ENCODE peak calls at places on chromosome 1, in eight cellular contexts. B is heart right ventricle, Z is cardiac muscle cell, E is uterus, V is choroid plexus epithelial cell, H is pancreas, S is adrenal gland, X is bronchial epithelial cell. K is an unnamed sample.

GRCh38 chr1:184262119-184262518 is 124.7 kb upstream of the C1orf21 start:
- DNase-seq in B (no peak), Z (no peak), E (no peak), V (no peak), H (no peak), S (no peak), X (no peak), K (no peak)

GRCh38 chr1:215957692-215958091 is 390.6 kb downstream of the KCTD3 start:
- DNase-seq in B (no peak), Z (peak; percentile 53), E (no peak), V (peak; percentile 10), H (no peak), S (no peak), X (no peak), K (peak; percentile 1)

GRCh38 chr1:168714012-168714411 is 15.0 kb downstream of the DPT start:
- DNase-seq in B (no peak), Z (no peak), E (no peak), V (no peak), H (no peak), S (no peak), X (no peak), K (no peak)

GRCh38 chr1:115118596-115118995 is 29.3 kb upstream of the TSPAN2 start:
- DNase-seq in B (no peak), Z (no peak), E (no peak), V (peak; percentile 16), H (no peak), S (no peak), X (no peak), K (no peak)

GRCh38 chr1:73491641-73492040 is 706.3 kb downstream of the LRRIQ3 start:
- DNase-seq in B (no peak), Z (no peak), E (no peak), V (no peak), H (no peak), S (no peak), X (no peak), K (no peak)

GRCh38 chr1:156726549-156727226 is 1.6 kb upstream of the METTL25B start:
- DNase-seq in B (no peak), Z (peak; percentile 65), E (no peak), V (peak; percentile 82), H (no peak), S (peak; percentile 62), X (peak; percentile 60), K (peak; percentile 75)

GRCh38 chr1:95221306-95221705 is 12.7 kb upstream of the RWDD3 start:
- DNase-seq in B (no peak), Z (no peak), E (no peak), V (no peak), H (no peak), S (no peak), X (no peak), K (no peak)

GRCh38 chr1:209805875-209806760 is at the start of gene IRF6:
- DNase-seq in B (peak; percentile 51), Z (peak; percentile 90), E (peak; percentile 54), V (peak; percentile 81), H (peak; percentile 99), S (peak; percentile 91), X (peak; percentile 91), K (peak; percentile 75)

GRCh38 chr1:47449702-47450552 is 12.1 kb downstream of the FOXD2 start:
- DNase-seq in B (peak; percentile 40), Z (peak; percentile 56), E (no peak), V (peak; percentile 10), H (peak; percentile 83), S (peak; percentile 50), X (no peak), K (no peak)

GRCh38 chr1:1213153-1213918 is 617 bp downstream of the TNFRSF4 start:
- DNase-seq in B (peak; percentile 24), Z (no peak), E (no peak), V (no peak), H (peak; percentile 59), S (no peak), X (no peak), K (no peak)

GRCh38 chr1:178137238-178137637 is 43.3 kb downstream of the RASAL2 start:
- DNase-seq in B (no peak), Z (no peak), E (no peak), V (no peak), H (no peak), S (no peak), X (no peak), K (no peak)

DNA sequence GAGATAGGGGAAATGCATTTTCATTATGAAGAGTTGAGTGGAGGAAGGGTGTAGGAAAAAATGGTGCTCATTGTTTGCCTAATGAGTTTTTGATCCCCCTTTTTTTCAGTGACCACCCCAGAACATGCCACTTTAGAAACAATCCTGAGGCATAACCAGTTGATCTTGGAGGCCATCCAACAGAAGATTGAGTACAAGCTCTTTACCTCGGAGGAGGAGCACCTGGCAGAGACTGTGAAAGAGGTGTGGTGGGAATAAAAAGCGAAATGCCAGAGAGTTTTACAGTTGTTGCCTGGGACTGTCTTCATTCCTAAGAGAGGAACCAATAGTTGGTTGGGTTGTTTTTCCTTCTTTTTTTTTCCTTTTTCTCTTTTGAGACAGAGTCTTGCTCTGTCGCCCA is 54.3 kb upstream of the EPHA8 start:
- DNase-seq in B (no peak), Z (no peak), E (no peak), V (no peak), H (no peak), S (no peak), X (no peak), K (no peak)
- H3K4me3 ChIP-seq in B (no peak overlapping the region), Z (no peak overlapping the region), E (no peak overlapping the region), V (no peak overlapping the region), H (no peak overlapping the region), S (no peak overlapping the region), X (no peak overlapping the region), K (no peak overlapping the region)

GRCh38 chr1:89908993-89909436 is 85.9 kb upstream of the ZNF326 start:
- DNase-seq in B (no peak), Z (no peak), E (no peak), V (peak; percentile 90), H (no peak), S (no peak), X (peak; percentile 91), K (peak; percentile 97)

GRCh38 chr1:89911186-89911976 is 83.5 kb upstream of the ZNF326 start:
- DNase-seq in B (no peak), Z (peak; percentile 28), E (no peak), V (no peak), H (no peak), S (no peak), X (no peak), K (no peak)

GRCh38 chr1:89910780-89911179 is 84.1 kb upstream of the ZNF326 start:
- DNase-seq in B (no peak), Z (peak; percentile 47), E (no peak), V (peak; percentile 93), H (no peak), S (no peak), X (no peak), K (peak; percentile 95)

GRCh38 chr1:89910268-89910667 is 84.6 kb upstream of the ZNF326 start:
- DNase-seq in B (no peak), Z (no peak), E (no peak), V (no peak), H (no peak), S (no peak), X (no peak), K (no peak)

DNA sequence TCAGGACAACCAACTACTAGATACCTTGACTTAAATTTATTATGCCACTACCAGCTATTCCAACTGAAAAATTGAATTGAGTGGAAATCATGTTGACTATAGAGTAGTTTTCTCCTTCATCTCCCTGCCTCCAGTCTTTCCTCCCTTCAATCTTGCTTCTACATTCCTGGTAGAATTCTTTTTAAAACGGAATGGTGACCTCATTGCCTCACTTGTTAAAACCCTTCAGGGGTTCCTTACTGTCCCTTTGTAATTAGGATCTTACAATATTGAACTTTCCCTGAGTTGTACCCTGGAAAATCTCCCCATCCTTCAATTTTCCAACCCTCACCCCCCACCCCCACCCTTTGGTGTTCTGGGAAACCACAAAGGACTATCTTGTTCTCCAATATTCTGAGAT is 82.8 kb upstream of the ZNF326 start:
- DNase-seq in B (no peak), Z (no peak), E (no peak), V (no peak), H (no peak), S (no peak), X (no peak), K (no peak)
- H3K4me3 ChIP-seq in B (no peak overlapping the region), Z (no peak overlapping the region), E (no peak overlapping the region), V (no peak overlapping the region), H (no peak overlapping the region), S (no peak overlapping the region), X (no peak overlapping the region), K (no peak overlapping the region)

DNA sequence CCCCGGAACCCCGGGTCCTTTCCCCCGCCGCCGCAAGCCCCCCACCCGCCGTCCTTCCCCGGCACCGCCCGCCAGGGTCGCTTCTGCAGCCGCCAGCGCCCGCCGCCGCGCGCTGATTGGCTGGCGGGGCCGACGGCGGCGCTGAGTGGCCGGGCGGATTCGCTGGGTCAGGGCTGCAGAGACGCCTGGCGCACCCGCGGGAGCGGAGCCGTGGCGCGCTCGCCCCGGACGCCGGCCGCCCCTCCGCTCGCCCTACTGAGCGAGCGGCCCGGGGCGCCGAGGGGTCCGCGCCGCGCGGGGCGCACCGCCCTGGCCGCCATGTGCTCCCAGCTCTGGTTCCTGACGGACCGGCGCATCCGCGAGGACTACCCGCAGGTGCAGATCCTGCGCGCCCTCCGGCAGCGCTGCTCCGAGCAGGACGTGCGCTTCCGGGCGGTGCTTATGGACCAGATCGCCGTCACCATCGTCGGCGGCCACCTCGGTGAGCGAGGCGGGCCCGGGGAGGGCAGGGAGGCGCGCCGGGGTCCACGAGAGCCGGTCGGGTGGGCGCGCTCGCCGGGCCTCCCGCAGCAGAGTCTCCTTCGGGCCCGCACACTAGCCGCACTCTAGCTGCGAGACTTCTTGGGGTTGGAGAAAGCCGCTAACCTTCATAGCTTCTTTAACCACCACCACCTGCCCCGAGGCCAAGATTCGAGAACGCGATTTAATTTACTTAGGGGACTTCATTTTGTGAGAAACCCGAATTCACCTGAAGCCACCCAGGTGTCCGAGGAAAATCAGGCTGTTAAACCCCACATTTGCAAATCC is at the start of gene RIMKLA:
- DNase-seq in B (peak; percentile 61), Z (peak; percentile 89), E (peak; percentile 32), V (no peak), H (peak; percentile 88), S (peak; percentile 34), X (peak; percentile 7), K (peak; percentile 15)
- H3K4me3 ChIP-seq in B (peak within 1 kb of the TSS; percentile 66), Z (peak within 1 kb of the TSS; percentile 99), E (peak within 1 kb of the TSS; percentile 4), V (peak within 1 kb of the TSS; percentile 23), H (peak within 1 kb of the TSS; percentile 55), S (peak within 1 kb of the TSS; percentile 71), X (peak within 1 kb of the TSS; percentile 23), K (peak within 1 kb of the TSS; percentile 43)

GRCh38 chr1:241944300-241944699 is 13.3 kb upstream of the BECN2 start:
- DNase-seq in B (no peak), Z (no peak), E (no peak), V (no peak), H (no peak), S (no peak), X (no peak), K (no peak)
- H3K4me3 ChIP-seq in B (no peak overlapping the region), Z (no peak overlapping the region), E (no peak overlapping the region), V (no peak overlapping the region), H (no peak overlapping the region), S (no peak overlapping the region), X (no peak overlapping the region), K (peak overlapping the region; percentile 58)